ENCODE peak calls at places on chromosomes 5 and 9, in five cellular contexts. A is NCI-H1092; O is cardiac muscle cell; I is vagina; B is stimulated activated naive CD4-positive, alpha-beta T cell. V is an unnamed sample.

GRCh38 chr5:171521219-171521633 is 101.8 kb downstream of the FGF18 start:
- DNase-seq in I (no peak), O (no peak), A (no peak), B (no peak), V (no peak)

GRCh38 chr9:72946821-72947220 is 6.0 kb downstream of the ALDH1A1 start:
- DNase-seq in A (no peak), O (no peak), I (no peak), B (no peak), V (no peak)

GRCh38 chr5:50966986-50967385 is 300.5 kb downstream of the PARP8 start:
- DNase-seq in I (no peak), B (no peak), A (no peak), O (no peak), V (no peak)

GRCh38 chr9:93120846-93121315 is 13.2 kb downstream of the NINJ1 start:
- DNase-seq in O (no peak), I (no peak), A (no peak), B (no peak), V (no peak)

GRCh38 chr9:99822096-99822595 is 461 bp downstream of the NR4A3 start:
- DNase-seq in A (no peak), O (peak), I (no peak), B (no peak), V (no peak)

GRCh38 chr5:54531536-54531935 is 14.0 kb downstream of the SNX18 start:
- DNase-seq in O (no peak), I (no peak), A (no peak), B (no peak), V (no peak)

GRCh38 chr5:35804201-35804653 is 52.5 kb upstream of the IL7R start:
- DNase-seq in A (peak), O (no peak), B (no peak), I (no peak), V (no peak)

GRCh38 chr5:1264211-1264610 is 30.7 kb downstream of the TERT start:
- DNase-seq in A (no peak), O (no peak), B (no peak), I (no peak), V (no peak)

GRCh38 chr5:10018670-10019069 is 231.0 kb downstream of the ATPSCKMT start:
- DNase-seq in O (no peak), B (no peak), A (no peak), I (no peak), V (no peak)

GRCh38 chr5:176660860-176661641 is 13.8 kb downstream of the TSPAN17 start:
- DNase-seq in O (peak), B (peak), I (no peak), A (peak), V (no peak)

GRCh38 chr9:113562653-113563381 is 99.3 kb downstream of the RGS3 start:
- DNase-seq in A (no peak), I (no peak), B (no peak), O (no peak), V (no peak)

GRCh38 chr5:95647886-95648860 is 1.6 kb downstream of the RFESD start:
- DNase-seq in B (no peak), O (peak), A (no peak), I (no peak), V (no peak)

GRCh38 chr5:38077652-38078051 is 180.7 kb upstream of the EGFLAM start:
- DNase-seq in A (no peak), O (no peak), B (no peak), I (no peak), V (no peak)

GRCh38 chr5:160269017-160269416 is 39.7 kb downstream of the FABP6 start:
- DNase-seq in A (no peak), O (no peak), I (no peak), B (no peak), V (no peak)

GRCh38 chr5:19987594-19988345 is at the start of gene CDH18:
- DNase-seq in A (peak), O (peak), B (no peak), I (no peak), V (no peak)